ENCODE peak calls at places on chromosomes 3 and 15, in ten cellular contexts. J, T, V, D, N, A, O, M, Q and Y are unnamed samples.

GRCh38 chr3:151971194-151971771 is 97.8 kb downstream of the SUCNR1 start:
- DNase-seq in J (no peak), T (no peak), V (no peak), D (no peak), N (no peak), A (no peak), O (no peak), M (no peak), Q (no peak), Y (no peak)

GRCh38 chr15:50765202-50765967 is at the start of gene SPPL2A:
- DNase-seq in J (peak), T (peak), V (peak), D (peak), N (peak), A (peak), O (peak), M (peak), Q (peak), Y (peak)

GRCh38 chr3:99286266-99286845 is 352.0 kb upstream of the COL8A1 start:
- DNase-seq in J (no peak), T (peak), V (no peak), D (no peak), N (no peak), A (no peak), O (no peak), M (no peak), Q (no peak), Y (no peak)

GRCh38 chr3:81823882-81824395 is 62.5 kb upstream of the GBE1 start:
- DNase-seq in J (no peak), T (no peak), V (no peak), D (no peak), N (no peak), A (no peak), O (peak), M (no peak), Q (no peak), Y (no peak)

GRCh38 chr3:185998136-185998535 is 60.3 kb upstream of the TRA2B start:
- DNase-seq in J (no peak), T (no peak), V (no peak), D (no peak), N (no peak), A (no peak), O (no peak), M (no peak), Q (no peak), Y (no peak)

GRCh38 chr3:186241910-186242821 is 119.9 kb downstream of the DGKG start:
- DNase-seq in J (peak), T (peak), V (peak), D (peak), N (no peak), A (peak), O (peak), M (peak), Q (no peak), Y (peak)

GRCh38 chr3:9098716-9099675 is 135.7 kb upstream of the RAD18 start:
- DNase-seq in J (no peak), T (peak), V (no peak), D (no peak), N (no peak), A (no peak), O (peak), M (no peak), Q (no peak), Y (peak)

GRCh38 chr3:4976109-4976508 is 3.1 kb upstream of the BHLHE40 start:
- DNase-seq in J (peak), T (peak), V (peak), D (peak), N (no peak), A (peak), O (peak), M (peak), Q (no peak), Y (peak)

GRCh38 chr3:165378761-165379160 is 182.6 kb upstream of the SLITRK3 start:
- DNase-seq in J (no peak), T (no peak), V (no peak), D (no peak), N (no peak), A (no peak), O (no peak), M (no peak), Q (no peak), Y (no peak)

GRCh38 chr15:52798529-52799101 is 8.5 kb upstream of the ONECUT1 start:
- DNase-seq in J (no peak), T (no peak), V (no peak), D (no peak), N (no peak), A (no peak), O (no peak), M (no peak), Q (no peak), Y (no peak)